ENCODE peak calls at places on chromosomes 12 and 14, in four cellular contexts. P, C, W and K are unnamed samples.

GRCh38 chr14:99118946-99119345 is 153.1 kb downstream of the BCL11B start:
- DNase-seq in P (no peak), C (no peak), W (no peak), K (peak; percentile 80)

GRCh38 chr14:72699852-72700257 is 194.0 kb downstream of the DPF3 start:
- DNase-seq in P (no peak), C (peak; percentile 90), W (no peak), K (no peak)

GRCh38 chr14:75222208-75222701 is 45.8 kb upstream of the TMED10 start:
- DNase-seq in P (no peak), C (peak; percentile 40), W (no peak), K (no peak)

GRCh38 chr12:51601241-51601640 is 10.2 kb downstream of the SCN8A start:
- DNase-seq in P (no peak), C (no peak), W (no peak), K (no peak)

GRCh38 chr12:102917026-102917787 is at the start of gene PAH:
- DNase-seq in P (peak; percentile 67), C (no peak), W (no peak), K (no peak)

GRCh38 chr12:54439521-54440255 is 20.6 kb upstream of the ITGA5 start:
- DNase-seq in P (no peak), C (peak; percentile 68), W (no peak), K (peak; percentile 49)

GRCh38 chr12:108332791-108333382 is 6.2 kb downstream of the CMKLR1 start:
- DNase-seq in P (no peak), C (peak; percentile 65), W (no peak), K (no peak)

GRCh38 chr14:103519043-103519836 is 3.4 kb downstream of the CKB start:
- DNase-seq in P (no peak), C (no peak), W (peak; percentile 44), K (no peak)

GRCh38 chr14:102539544-102540309 is 30.2 kb upstream of the ANKRD9 start:
- DNase-seq in P (peak; percentile 62), C (no peak), W (no peak), K (no peak)

GRCh38 chr12:98513379-98514318 is 1.7 kb upstream of the TMPO start:
- DNase-seq in P (no peak), C (no peak), W (no peak), K (no peak)

GRCh38 chr12:10320643-10321042 is 13.0 kb downstream of the KLRD1 start:
- DNase-seq in P (no peak), C (no peak), W (no peak), K (no peak)

GRCh38 chr12:38932320-38932719 is 26.9 kb upstream of the CPNE8 start:
- DNase-seq in P (no peak), C (no peak), W (no peak), K (no peak)

GRCh38 chr12:1262008-1262407 is 271.0 kb downstream of the ERC1 start:
- DNase-seq in P (no peak), C (no peak), W (no peak), K (no peak)

GRCh38 chr14:22427771-22428228 is 161.2 kb downstream of the DAD1 start:
- DNase-seq in P (no peak), C (peak; percentile 48), W (no peak), K (no peak)

GRCh38 chr12:98373982-98374381 is 141.4 kb upstream of the TMPO start:
- DNase-seq in P (no peak), C (no peak), W (no peak), K (no peak)

GRCh38 chr12:128486951-128487350 is 220.0 kb downstream of the TMEM132C start:
- DNase-seq in P (no peak), C (no peak), W (peak; percentile 6), K (no peak)

GRCh38 chr12:6614513-6615177 is 7.5 kb upstream of the CHD4 start:
- DNase-seq in P (no peak), C (no peak), W (no peak), K (no peak)

GRCh38 chr12:67410667-67411067 is 141.5 kb downstream of the CAND1 start:
- DNase-seq in P (no peak), C (no peak), W (no peak), K (no peak)

GRCh38 chr14:46259536-46259935 is 392.0 kb downstream of the RPL10L start:
- DNase-seq in P (no peak), C (no peak), W (no peak), K (no peak)

GRCh38 chr14:99619873-99620834 is 16.1 kb upstream of the CCDC85C start:
- DNase-seq in P (no peak), C (no peak), W (no peak), K (no peak)

GRCh38 chr12:26872623-26873022 is 39.6 kb upstream of the ITPR2 start:
- DNase-seq in P (no peak), C (no peak), W (no peak), K (no peak)

GRCh38 chr14:105484069-105484996 is 2.4 kb upstream of the CRIP1 start:
- DNase-seq in P (no peak), C (no peak), W (no peak), K (no peak)

GRCh38 chr14:37013116-37013515 is 159.3 kb downstream of the SLC25A21 start:
- DNase-seq in P (no peak), C (no peak), W (no peak), K (no peak)

GRCh38 chr14:103385994-103386491 is 828 bp downstream of the MARK3 start:
- DNase-seq in P (no peak), C (no peak), W (no peak), K (no peak)

GRCh38 chr12:132426349-132427176 is 63.4 kb upstream of the FBRSL1 start:
- DNase-seq in P (no peak), C (no peak), W (no peak), K (no peak)

GRCh38 chr12:295132-295531 is 32.5 kb upstream of the SLC6A13 start:
- DNase-seq in P (no peak), C (no peak), W (no peak), K (no peak)

GRCh38 chr14:74301594-74302159 is 1.1 kb downstream of the ABCD4 start:
- DNase-seq in P (no peak), C (no peak), W (no peak), K (no peak)

GRCh38 chr12:91396296-91396695 is 213.7 kb upstream of the DCN start:
- DNase-seq in P (no peak), C (no peak), W (no peak), K (no peak)

GRCh38 chr14:99258341-99258781 is 13.6 kb downstream of the BCL11B start:
- DNase-seq in P (no peak), C (no peak), W (no peak), K (no peak)

GRCh38 chr12:69644516-69644915 is 33.8 kb upstream of the LRRC10 start:
- DNase-seq in P (no peak), C (no peak), W (no peak), K (no peak)

GRCh38 chr12:113232787-113233585 is 11.7 kb downstream of the TPCN1 start:
- DNase-seq in P (peak; percentile 88), C (no peak), W (no peak), K (no peak)

GRCh38 chr14:84202486-84202885 is 1327.5 kb upstream of the FLRT2 start:
- DNase-seq in P (no peak), C (no peak), W (no peak), K (no peak)

GRCh38 chr12:121958521-121959240 is 40.3 kb downstream of the CFAP251 start:
- DNase-seq in P (no peak), C (no peak), W (no peak), K (no peak)

GRCh38 chr14:38420045-38420444 is 164.2 kb upstream of the CLEC14A start:
- DNase-seq in P (no peak), C (no peak), W (no peak), K (no peak)

GRCh38 chr12:24898185-24898584 is 50.7 kb downstream of the BCAT1 start:
- DNase-seq in P (no peak), C (no peak), W (no peak), K (no peak)